ENCODE peak calls at places on chromosomes 7 and 10, in six cellular contexts. One of them, this sample, is unnamed.

GRCh38 chr7:3020416-3020815 is 23.3 kb downstream of the CARD11 start:
- ATAC-seq in A549: no peak
- ATAC-seq in K562: no peak
- ATAC-seq in HepG2: no peak
- ATAC-seq in upper lobe of left lung: no peak
- ATAC-seq in GM12878: no peak
- ATAC-seq in this sample: no peak

GRCh38 chr7:158999496-158999895 is 143.1 kb downstream of the DYNC2I1 start:
- ATAC-seq in upper lobe of left lung: no peak
- ATAC-seq in GM12878: no peak
- ATAC-seq in A549: no peak
- ATAC-seq in K562: peak
- ATAC-seq in HepG2: no peak
- ATAC-seq in this sample: no peak

GRCh38 chr10:86798030-86798429 is 41.6 kb downstream of the BMPR1A start:
- ATAC-seq in upper lobe of left lung: no peak
- ATAC-seq in K562: no peak
- ATAC-seq in GM12878: no peak
- ATAC-seq in A549: no peak
- ATAC-seq in HepG2: no peak
- ATAC-seq in this sample: no peak

GRCh38 chr10:88528196-88528595 is 54.9 kb downstream of the RNLS start:
- ATAC-seq in K562: no peak
- ATAC-seq in A549: no peak
- ATAC-seq in upper lobe of left lung: no peak
- ATAC-seq in HepG2: no peak
- ATAC-seq in GM12878: no peak
- ATAC-seq in this sample: no peak

GRCh38 chr7:70785427-70785826 is 346.5 kb upstream of the GALNT17 start:
- ATAC-seq in GM12878: no peak
- ATAC-seq in HepG2: no peak
- ATAC-seq in A549: no peak
- ATAC-seq in upper lobe of left lung: no peak
- ATAC-seq in K562: no peak
- ATAC-seq in this sample: no peak

GRCh38 chr10:48279081-48279751 is 4.7 kb upstream of the FRMPD2 start:
- ATAC-seq in K562: no peak
- ATAC-seq in HepG2: no peak
- ATAC-seq in upper lobe of left lung: no peak
- ATAC-seq in A549: no peak
- ATAC-seq in GM12878: peak
- ATAC-seq in this sample: no peak

GRCh38 chr10:72242675-72243074 is 26.6 kb upstream of the ASCC1 start:
- ATAC-seq in GM12878: peak
- ATAC-seq in K562: no peak
- ATAC-seq in upper lobe of left lung: peak
- ATAC-seq in HepG2: no peak
- ATAC-seq in A549: no peak
- ATAC-seq in this sample: peak

GRCh38 chr10:77987671-77988070 is 41.6 kb downstream of the POLR3A start:
- ATAC-seq in GM12878: no peak
- ATAC-seq in upper lobe of left lung: no peak
- ATAC-seq in HepG2: no peak
- ATAC-seq in K562: no peak
- ATAC-seq in A549: no peak
- ATAC-seq in this sample: no peak

GRCh38 chr7:11458736-11459483 is 373.1 kb downstream of the THSD7A start:
- ATAC-seq in K562: no peak
- ATAC-seq in HepG2: no peak
- ATAC-seq in GM12878: peak
- ATAC-seq in A549: peak
- ATAC-seq in upper lobe of left lung: peak
- ATAC-seq in this sample: peak

GRCh38 chr7:102248456-102249395 is 37.9 kb upstream of the SH2B2 start:
- ATAC-seq in GM12878: no peak
- ATAC-seq in A549: no peak
- ATAC-seq in upper lobe of left lung: no peak
- ATAC-seq in HepG2: no peak
- ATAC-seq in K562: no peak
- ATAC-seq in this sample: no peak

GRCh38 chr7:20113423-20114027 is 103.7 kb downstream of the MACC1 start:
- ATAC-seq in GM12878: peak
- ATAC-seq in upper lobe of left lung: peak
- ATAC-seq in K562: no peak
- ATAC-seq in HepG2: no peak
- ATAC-seq in A549: no peak
- ATAC-seq in this sample: no peak

GRCh38 chr7:148458263-148458662 is 132.3 kb upstream of the C7orf33 start:
- ATAC-seq in A549: no peak
- ATAC-seq in GM12878: no peak
- ATAC-seq in K562: no peak
- ATAC-seq in upper lobe of left lung: no peak
- ATAC-seq in HepG2: peak
- ATAC-seq in this sample: no peak

GRCh38 chr7:155258233-155258575 is 39.5 kb upstream of the INSIG1 start:
- ATAC-seq in HepG2: no peak
- ATAC-seq in GM12878: no peak
- ATAC-seq in K562: no peak
- ATAC-seq in upper lobe of left lung: peak
- ATAC-seq in A549: peak
- ATAC-seq in this sample: peak

GRCh38 chr10:137031-137430 is 1.8 kb downstream of the ZMYND11 start:
- ATAC-seq in HepG2: peak
- ATAC-seq in K562: peak
- ATAC-seq in GM12878: peak
- ATAC-seq in A549: peak
- ATAC-seq in upper lobe of left lung: no peak
- ATAC-seq in this sample: no peak

GRCh38 chr10:110364531-110364937 is 59.8 kb upstream of the SMNDC1 start:
- ATAC-seq in upper lobe of left lung: no peak
- ATAC-seq in HepG2: no peak
- ATAC-seq in GM12878: no peak
- ATAC-seq in K562: no peak
- ATAC-seq in A549: no peak
- ATAC-seq in this sample: no peak

GRCh38 chr10:20105931-20106330 is 289.7 kb downstream of the PLXDC2 start:
- ATAC-seq in A549: no peak
- ATAC-seq in upper lobe of left lung: no peak
- ATAC-seq in K562: no peak
- ATAC-seq in HepG2: no peak
- ATAC-seq in GM12878: no peak
- ATAC-seq in this sample: no peak

GRCh38 chr7:75945297-75946168 is 30.6 kb downstream of the POR start:
- ATAC-seq in HepG2: peak
- ATAC-seq in upper lobe of left lung: peak
- ATAC-seq in K562: peak
- ATAC-seq in GM12878: no peak
- ATAC-seq in A549: peak
- ATAC-seq in this sample: peak

GRCh38 chr10:22244001-22244400 is 26.2 kb upstream of the EBLN1 start:
- ATAC-seq in upper lobe of left lung: no peak
- ATAC-seq in HepG2: no peak
- ATAC-seq in K562: peak
- ATAC-seq in GM12878: no peak
- ATAC-seq in A549: no peak
- ATAC-seq in this sample: no peak

GRCh38 chr7:105246195-105247078 is 142.3 kb downstream of the SRPK2 start:
- ATAC-seq in K562: peak
- ATAC-seq in HepG2: peak
- ATAC-seq in GM12878: no peak
- ATAC-seq in A549: no peak
- ATAC-seq in upper lobe of left lung: no peak
- ATAC-seq in this sample: no peak

GRCh38 chr7:7438851-7439250 is 96.8 kb downstream of the COL28A1 start:
- ATAC-seq in K562: no peak
- ATAC-seq in HepG2: peak
- ATAC-seq in GM12878: no peak
- ATAC-seq in upper lobe of left lung: peak
- ATAC-seq in A549: peak
- ATAC-seq in this sample: no peak

GRCh38 chr7:100655908-100656674 is at the start of gene ACTL6B:
- ATAC-seq in upper lobe of left lung: peak
- ATAC-seq in A549: peak
- ATAC-seq in HepG2: peak
- ATAC-seq in GM12878: no peak
- ATAC-seq in K562: peak
- ATAC-seq in this sample: peak

GRCh38 chr7:6647080-6647479 is 10.0 kb downstream of the ZNF316 start:
- ATAC-seq in K562: no peak
- ATAC-seq in HepG2: no peak
- ATAC-seq in GM12878: no peak
- ATAC-seq in upper lobe of left lung: no peak
- ATAC-seq in A549: no peak
- ATAC-seq in this sample: no peak

GRCh38 chr7:102064361-102065025 is 222.2 kb upstream of the SH2B2 start:
- ATAC-seq in GM12878: peak
- ATAC-seq in A549: peak
- ATAC-seq in K562: peak
- ATAC-seq in upper lobe of left lung: peak
- ATAC-seq in HepG2: peak
- ATAC-seq in this sample: peak

GRCh38 chr7:28152594-28152993 is 28.0 kb downstream of the JAZF1 start:
- ATAC-seq in A549: no peak
- ATAC-seq in HepG2: no peak
- ATAC-seq in upper lobe of left lung: no peak
- ATAC-seq in GM12878: no peak
- ATAC-seq in K562: no peak
- ATAC-seq in this sample: no peak

GRCh38 chr7:137760111-137760510 is 86.7 kb downstream of the DGKI start:
- ATAC-seq in GM12878: no peak
- ATAC-seq in HepG2: no peak
- ATAC-seq in A549: no peak
- ATAC-seq in upper lobe of left lung: no peak
- ATAC-seq in K562: no peak
- ATAC-seq in this sample: no peak

GRCh38 chr7:156984209-156984891 is 26.1 kb downstream of the MNX1 start:
- ATAC-seq in upper lobe of left lung: peak
- ATAC-seq in K562: no peak
- ATAC-seq in GM12878: no peak
- ATAC-seq in HepG2: no peak
- ATAC-seq in A549: no peak
- ATAC-seq in this sample: peak

GRCh38 chr7:55019329-55019690 is 493 bp downstream of the EGFR start:
- ATAC-seq in upper lobe of left lung: peak
- ATAC-seq in K562: no peak
- ATAC-seq in A549: peak
- ATAC-seq in GM12878: no peak
- ATAC-seq in HepG2: no peak
- ATAC-seq in this sample: peak

DNA sequence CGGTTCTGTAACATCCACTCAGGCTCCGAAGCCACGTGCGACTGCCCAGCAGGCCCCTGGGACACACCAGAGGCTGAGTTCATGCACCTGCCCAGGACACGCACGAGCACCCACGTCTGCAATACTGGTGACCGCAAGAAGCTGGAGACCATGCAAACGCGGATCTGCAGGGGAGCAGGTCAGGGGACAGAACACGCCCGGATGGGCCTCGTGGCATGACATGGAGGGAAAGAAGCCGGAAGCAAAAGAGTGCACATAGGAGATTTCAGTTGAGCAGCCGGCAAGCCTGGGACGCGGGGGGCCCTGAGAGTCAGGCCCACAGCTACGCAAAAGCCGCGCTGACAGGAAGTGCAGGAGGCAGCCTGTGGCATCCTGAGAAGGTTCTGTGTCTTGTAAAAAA is 73.7 kb downstream of the FOXL3 start:
- ATAC-seq in HepG2: no peak
- ATAC-seq in upper lobe of left lung: no peak
- ATAC-seq in A549: no peak
- ATAC-seq in K562: no peak
- ATAC-seq in GM12878: no peak
- ATAC-seq in this sample: no peak
- TF ChIP-seq EP300 in HepG2: no peak
- TF ChIP-seq EP300 in upper lobe of left lung: no peak
- TF ChIP-seq EP300 in A549: no peak
- TF ChIP-seq EP300 in K562: no peak
- TF ChIP-seq EP300 in GM12878: no peak
- TF ChIP-seq EP300 in this sample: no peak

GRCh38 chr7:44727346-44728262 is 21.0 kb upstream of the ZMIZ2 start:
- ATAC-seq in A549: peak
- ATAC-seq in upper lobe of left lung: peak
- ATAC-seq in HepG2: no peak
- ATAC-seq in GM12878: peak
- ATAC-seq in K562: peak
- ATAC-seq in this sample: no peak
- H3K4me3 ChIP-seq in A549: no peak
- H3K4me3 ChIP-seq in upper lobe of left lung: no peak
- H3K4me3 ChIP-seq in HepG2: no peak
- H3K4me3 ChIP-seq in GM12878: no peak
- H3K4me3 ChIP-seq in K562: no peak
- H3K4me3 ChIP-seq in this sample: no peak

GRCh38 chr10:85614981-85615380 is 751.6 kb downstream of the GRID1 start:
- ATAC-seq in upper lobe of left lung: no peak
- ATAC-seq in A549: no peak
- ATAC-seq in HepG2: no peak
- ATAC-seq in GM12878: no peak
- ATAC-seq in K562: no peak
- ATAC-seq in this sample: no peak
- TF ChIP-seq CTCF in upper lobe of left lung: no peak
- TF ChIP-seq CTCF in A549: no peak
- TF ChIP-seq CTCF in HepG2: no peak
- TF ChIP-seq CTCF in GM12878: no peak
- TF ChIP-seq CTCF in K562: no peak
- TF ChIP-seq CTCF in this sample: no peak

GRCh38 chr7:17786314-17786852 is 153.9 kb downstream of the SNX13 start:
- ATAC-seq in HepG2: peak
- ATAC-seq in K562: peak
- ATAC-seq in GM12878: no peak
- ATAC-seq in A549: peak
- ATAC-seq in upper lobe of left lung: no peak
- ATAC-seq in this sample: no peak
- TF ChIP-seq EP300 in HepG2: no peak
- TF ChIP-seq EP300 in K562: no peak
- TF ChIP-seq EP300 in GM12878: no peak
- TF ChIP-seq EP300 in A549: no peak
- TF ChIP-seq EP300 in upper lobe of left lung: no peak
- TF ChIP-seq EP300 in this sample: no peak

DNA sequence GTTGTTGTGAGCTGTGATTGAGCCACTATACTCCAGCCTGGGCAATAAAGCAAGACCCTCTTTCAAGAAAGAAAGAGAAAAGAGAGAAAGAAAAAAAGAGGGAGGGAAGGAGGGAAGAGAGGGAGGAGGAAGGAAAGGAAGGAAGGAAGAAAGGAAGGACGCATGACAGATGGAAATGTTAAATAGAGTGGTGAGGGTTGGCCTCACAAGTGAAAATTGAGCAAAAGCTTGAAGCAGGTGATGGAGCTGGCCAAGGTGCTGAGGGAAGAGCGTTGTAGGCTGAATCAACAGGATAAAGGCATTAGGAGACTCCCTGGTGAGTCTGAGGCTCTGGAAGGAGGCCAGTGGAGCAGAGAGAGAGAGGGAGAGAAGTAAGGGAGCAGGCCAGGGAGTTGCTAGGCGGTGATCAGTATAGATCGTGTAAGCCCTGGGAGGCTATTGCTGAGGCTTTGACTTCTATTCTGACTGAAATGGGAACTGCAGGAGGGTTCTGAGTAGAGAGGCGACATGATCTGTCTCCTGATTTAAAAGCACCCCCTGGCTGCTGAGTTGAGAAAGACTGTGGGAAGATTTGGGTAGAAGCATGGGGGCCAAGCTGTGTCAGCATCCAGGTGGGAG is 26.5 kb upstream of the TMEM248 start:
- ATAC-seq in GM12878: peak
- ATAC-seq in upper lobe of left lung: no peak
- ATAC-seq in K562: peak
- ATAC-seq in HepG2: no peak
- ATAC-seq in A549: no peak
- ATAC-seq in this sample: no peak
- H3K4me3 ChIP-seq in GM12878: no peak
- H3K4me3 ChIP-seq in upper lobe of left lung: no peak
- H3K4me3 ChIP-seq in K562: no peak
- H3K4me3 ChIP-seq in HepG2: no peak
- H3K4me3 ChIP-seq in A549: no peak
- H3K4me3 ChIP-seq in this sample: no peak